ENCODE peak calls at places on chromosomes 13 and 19, in six cellular contexts. C is K562, M is GM12878, U is A549, B is HepG2, L is endothelial cell of umbilical vein. X is an unnamed sample.

GRCh38 chr13:35093356-35093755 is 151.3 kb downstream of the NBEA start:
- DNase-seq in C (no peak), M (no peak), U (no peak), B (no peak), L (no peak), X (no peak)

GRCh38 chr19:19937403-19937802 is 36.7 kb downstream of the ZNF93 start:
- DNase-seq in C (no peak), M (no peak), U (no peak), B (no peak), L (no peak), X (no peak)

GRCh38 chr13:83221256-83221655 is 661.0 kb downstream of the SLITRK1 start:
- DNase-seq in C (no peak), M (no peak), U (peak; percentile 4), B (no peak), L (no peak), X (peak; percentile 5)

GRCh38 chr19:2624537-2625091 is 77.9 kb downstream of the GNG7 start:
- DNase-seq in C (no peak), M (no peak), U (no peak), B (peak; percentile 48), L (no peak), X (peak; percentile 69)

GRCh38 chr19:38478273-38478971 is 44.9 kb downstream of the RYR1 start:
- DNase-seq in C (peak; percentile 52), M (no peak), U (peak; percentile 79), B (peak; percentile 36), L (no peak), X (peak; percentile 50)

GRCh38 chr13:110486061-110486780 is 75.3 kb downstream of the RAB20 start:
- DNase-seq in C (no peak), M (no peak), U (no peak), B (no peak), L (no peak), X (no peak)

GRCh38 chr19:47229674-47230121 is 1.3 kb downstream of the BBC3 start:
- DNase-seq in C (no peak), M (no peak), U (peak; percentile 53), B (no peak), L (peak; percentile 67), X (peak; percentile 67)

GRCh38 chr19:46416077-46416709 is 2.8 kb upstream of the CCDC8 start:
- DNase-seq in C (peak; percentile 95), M (no peak), U (peak; percentile 85), B (peak; percentile 59), L (peak; percentile 62), X (peak; percentile 89)

GRCh38 chr13:23378009-23378632 is 55.4 kb downstream of the SACS start:
- DNase-seq in C (no peak), M (peak; percentile 68), U (peak; percentile 37), B (no peak), L (peak; percentile 93), X (peak; percentile 81)

GRCh38 chr19:14768001-14768400 is 10.4 kb downstream of the ADGRE2 start:
- DNase-seq in C (no peak), M (no peak), U (no peak), B (no peak), L (no peak), X (no peak)

GRCh38 chr13:45331981-45332830 is 8.8 kb downstream of the TPT1 start:
- DNase-seq in C (no peak), M (no peak), U (peak; percentile 73), B (peak; percentile 75), L (peak; percentile 58), X (peak; percentile 82)

GRCh38 chr13:28747851-28748250 is 29.1 kb upstream of the SLC46A3 start:
- DNase-seq in C (no peak), M (no peak), U (no peak), B (no peak), L (no peak), X (no peak)

GRCh38 chr13:39224841-39225240 is 186.6 kb downstream of the NHLRC3 start:
- DNase-seq in C (no peak), M (no peak), U (no peak), B (no peak), L (no peak), X (no peak)

DNA sequence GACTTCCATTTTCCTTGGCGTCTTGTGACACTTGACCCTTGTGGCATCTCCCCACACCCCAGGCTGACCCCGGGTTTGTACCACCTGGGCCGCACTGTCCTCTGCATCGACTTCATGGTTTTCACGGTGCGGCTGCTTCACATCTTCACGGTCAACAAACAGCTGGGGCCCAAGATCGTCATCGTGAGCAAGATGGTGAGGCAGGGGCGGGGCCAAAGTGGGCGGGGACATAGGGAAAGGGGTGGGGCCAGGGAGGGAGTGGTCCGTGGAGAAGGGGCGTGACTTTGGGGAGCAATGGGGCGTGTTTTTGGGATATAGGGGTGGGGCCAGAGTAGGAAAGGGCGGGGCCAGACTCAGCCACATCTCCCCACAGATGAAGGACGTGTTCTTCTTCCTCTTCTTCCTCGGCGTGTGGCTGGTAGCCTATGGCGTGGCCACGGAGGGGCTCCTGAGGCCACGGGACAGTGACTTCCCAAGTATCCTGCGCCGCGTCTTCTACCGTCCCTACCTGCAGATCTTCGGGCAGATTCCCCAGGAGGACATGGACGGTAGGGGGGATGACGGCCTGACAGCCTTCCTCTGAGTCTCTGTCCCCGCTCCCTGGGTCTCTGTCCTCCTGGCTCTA is 42.8 kb downstream of the TRPM4 start:
- DNase-seq in C (peak; percentile 97), M (no peak), U (peak; percentile 58), B (no peak), L (no peak), X (no peak)
- TF ChIP-seq MAX in C (no peak), M (no peak), U (no peak), B (no peak), L (no peak), X (no peak)

DNA sequence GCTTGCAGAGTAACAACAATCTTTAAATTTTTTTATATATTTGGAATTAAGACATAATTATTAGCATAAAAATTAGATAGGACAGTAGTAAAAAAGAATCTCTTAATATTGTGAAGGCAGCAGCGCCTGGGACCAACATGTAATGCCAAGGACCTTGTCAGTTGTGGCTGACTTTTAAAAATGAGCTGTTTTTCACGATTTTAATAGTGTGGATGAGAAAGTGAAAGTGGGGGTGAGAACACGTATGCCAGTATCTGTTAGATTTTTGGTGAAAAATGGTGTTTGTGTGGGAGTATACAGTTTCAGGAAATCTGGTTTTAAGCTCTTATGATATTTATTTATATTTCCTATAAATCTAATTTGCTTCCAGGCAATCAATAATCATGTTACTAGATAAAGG is 125.2 kb downstream of the LMO7 start:
- DNase-seq in C (no peak), M (peak; percentile 25), U (no peak), B (no peak), L (no peak), X (no peak)
- TF ChIP-seq MYC in C (no peak), M (no peak), U (no peak), B (no peak), L (no peak), X (no peak)

DNA sequence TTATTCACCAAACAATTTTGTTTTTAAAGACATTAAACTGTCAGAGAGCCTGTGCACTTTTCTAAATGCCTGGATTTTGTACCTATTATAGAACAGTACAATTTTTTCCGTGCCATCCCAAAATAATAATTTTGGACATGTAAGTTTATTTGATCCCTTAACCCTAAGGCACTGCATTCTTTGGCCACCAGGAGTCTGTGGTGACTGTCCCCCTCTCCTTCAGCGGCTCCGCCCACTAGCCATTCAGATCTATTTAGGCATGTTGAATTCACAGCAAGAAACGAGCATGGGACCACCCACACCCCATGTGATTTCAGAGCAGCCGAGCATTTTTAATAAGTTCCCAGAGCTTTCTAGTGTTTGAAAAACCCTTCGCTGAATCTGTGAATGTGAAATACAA is 567.5 kb downstream of the MYO16 start:
- DNase-seq in C (peak; percentile 12), M (no peak), U (no peak), B (peak; percentile 3), L (no peak), X (peak; percentile 40)
- TF ChIP-seq CTCF in C (peak; percentile 32), M (no peak), U (no peak), B (no peak), L (no peak), X (no peak)

DNA sequence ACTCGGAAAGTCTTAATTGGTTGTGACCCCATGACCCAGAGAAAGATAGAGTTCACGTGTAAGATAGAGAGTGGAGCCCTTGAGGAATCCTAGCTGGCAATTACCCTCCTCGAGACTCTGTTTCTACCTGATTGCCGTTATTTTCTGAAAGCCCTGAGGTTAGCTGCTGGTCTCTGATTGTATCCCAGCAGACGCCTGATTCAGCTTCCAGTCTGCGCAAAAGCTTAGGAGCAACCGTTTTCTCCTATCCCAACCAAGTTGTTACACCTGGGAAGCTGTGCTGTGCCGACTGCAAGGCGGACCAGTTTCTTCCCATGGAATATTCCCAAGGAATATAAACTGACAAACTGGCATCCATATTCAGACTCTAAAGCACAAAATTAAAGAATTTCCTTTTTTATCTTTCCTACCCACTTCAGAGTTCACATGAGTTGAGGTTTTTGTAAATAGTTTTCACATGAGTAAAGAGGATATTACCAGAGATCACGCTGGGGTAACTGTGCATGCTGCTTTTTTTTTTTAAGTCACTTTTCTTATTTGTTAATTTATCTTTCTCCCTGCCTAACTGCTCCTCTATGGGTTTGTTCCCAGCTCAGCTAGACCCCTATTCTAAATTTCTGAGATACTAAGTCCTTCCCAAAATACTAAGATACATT is 1.5 kb upstream of the TRPC4 start:
- DNase-seq in C (no peak), M (no peak), U (no peak), B (no peak), L (no peak), X (no peak)
- TF ChIP-seq MAX in C (no peak), M (no peak), U (no peak), B (no peak), L (no peak), X (no peak)

DNA sequence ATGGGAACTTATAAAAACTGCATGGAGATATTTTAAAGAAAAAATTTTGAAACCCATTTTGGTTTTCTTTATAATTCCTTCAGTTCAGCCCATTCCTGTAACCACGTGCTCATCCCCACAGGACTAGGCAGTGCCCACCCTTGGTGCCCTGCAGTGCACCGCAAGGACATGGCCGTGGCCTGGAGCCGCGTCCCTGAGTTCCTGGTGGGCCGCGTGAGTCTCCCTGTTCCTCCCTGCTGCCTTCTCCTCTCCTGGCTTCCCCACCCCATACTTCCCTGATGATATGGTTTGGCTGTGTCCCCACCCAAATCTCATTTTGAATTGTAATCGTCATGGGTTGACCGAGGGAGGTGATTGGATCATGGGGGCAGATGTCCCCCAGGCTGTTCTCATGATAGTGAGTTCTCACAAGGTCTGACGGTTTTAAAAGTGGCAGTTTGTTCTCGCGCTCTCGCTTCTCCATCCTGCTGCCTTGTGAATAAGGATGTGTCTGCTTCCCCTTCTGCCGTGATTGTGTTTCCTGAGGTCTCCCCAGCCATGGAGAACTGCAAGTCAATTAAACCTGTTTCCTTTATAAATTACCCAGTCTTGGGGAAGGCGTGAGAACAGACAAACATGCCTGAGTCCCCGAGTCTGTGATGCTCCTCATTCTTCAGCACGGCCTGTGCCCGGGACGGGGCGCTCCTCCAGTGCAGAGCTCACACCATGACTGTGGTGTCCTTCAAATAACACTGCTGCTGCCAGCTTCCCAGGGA is 31.6 kb upstream of the TFDP1 start:
- DNase-seq in C (no peak), M (no peak), U (no peak), B (no peak), L (peak; percentile 97), X (no peak)
- TF ChIP-seq MYC in C (no peak), M (no peak), U (no peak), B (no peak), L (no peak), X (no peak)

X was measured in NB4.